ENCODE peak calls at places on chromosomes 3 and 15, in six cellular contexts. O is SK-N-SH, T is A549, F is GM12878, C is HepG2, S is K562. Q is an unnamed sample.

GRCh38 chr3:48232734-48233133 is 8.2 kb upstream of the ZNF589 start:
- DNase-seq in C (peak; percentile 76), F (peak; percentile 63), O (peak; percentile 81), S (peak; percentile 80), T (peak; percentile 62), Q (peak; percentile 72)

GRCh38 chr3:10964537-10965167 is 27.9 kb upstream of the SLC6A1 start:
- DNase-seq in S (peak; percentile 51), T (no peak), O (no peak), C (no peak), F (no peak), Q (peak; percentile 70)

GRCh38 chr15:89808160-89808870 is 6.3 kb downstream of the ANPEP start:
- DNase-seq in F (no peak), T (no peak), S (no peak), C (no peak), O (no peak), Q (no peak)

GRCh38 chr3:189712906-189713483 is 81.8 kb downstream of the TP63 start:
- DNase-seq in S (no peak), F (no peak), T (no peak), C (peak; percentile 7), O (no peak), Q (no peak)

GRCh38 chr15:42605281-42605744 is 29.9 kb downstream of the STARD9 start:
- DNase-seq in T (no peak), O (peak; percentile 16), F (peak; percentile 59), S (no peak), C (no peak), Q (no peak)

GRCh38 chr3:175404026-175404425 is 544.9 kb downstream of the NAALADL2 start:
- DNase-seq in O (no peak), S (no peak), F (no peak), T (no peak), C (no peak), Q (no peak)

GRCh38 chr3:157865449-157865862 is 240.8 kb downstream of the SHOX2 start:
- DNase-seq in O (no peak), C (peak; percentile 2), F (peak; percentile 1), S (peak; percentile 71), T (peak; percentile 10), Q (peak; percentile 29)

GRCh38 chr3:161449784-161450183 is 46.8 kb upstream of the OTOL1 start:
- DNase-seq in T (no peak), F (no peak), S (no peak), O (no peak), C (no peak), Q (no peak)

GRCh38 chr15:79887517-79887916 is 9.3 kb downstream of the MTHFS start:
- DNase-seq in T (no peak), S (no peak), O (no peak), C (no peak), F (no peak), Q (no peak)

GRCh38 chr15:48177875-48178611 is at the start of gene MYEF2:
- DNase-seq in C (peak; percentile 28), F (peak; percentile 7), S (peak; percentile 3), T (peak; percentile 44), O (peak; percentile 94), Q (peak; percentile 93)

GRCh38 chr15:89198196-89198595 is 23.2 kb downstream of the RLBP1 start:
- DNase-seq in O (no peak), S (no peak), F (no peak), C (no peak), T (no peak), Q (no peak)

GRCh38 chr3:20056727-20057611 is 16.7 kb downstream of the KAT2B start:
- DNase-seq in C (no peak), S (no peak), F (no peak), T (no peak), O (no peak), Q (no peak)

GRCh38 chr15:41487802-41488201 is 5.9 kb upstream of the ITPKA start:
- DNase-seq in T (no peak), F (no peak), C (no peak), O (no peak), S (no peak), Q (no peak)

GRCh38 chr15:75597667-75598341 is 18.7 kb upstream of the PTPN9 start:
- DNase-seq in S (peak; percentile 61), C (no peak), T (peak; percentile 38), O (no peak), F (no peak), Q (no peak)

GRCh38 chr3:155388417-155388816 is 94.9 kb upstream of the STRIT1 start:
- DNase-seq in T (no peak), O (no peak), C (no peak), F (no peak), S (no peak), Q (no peak)

GRCh38 chr3:13189639-13190375 is 116.6 kb upstream of the IQSEC1 start:
- DNase-seq in S (peak; percentile 26), T (no peak), C (peak; percentile 90), O (no peak), F (no peak), Q (no peak)

GRCh38 chr3:36579746-36580145 is 184.6 kb downstream of the DCLK3 start:
- DNase-seq in C (no peak), S (no peak), T (no peak), F (no peak), O (no peak), Q (no peak)

GRCh38 chr3:113150253-113150652 is 61.1 kb upstream of the BOC start:
- DNase-seq in O (no peak), T (no peak), S (no peak), C (no peak), F (no peak), Q (no peak)

GRCh38 chr3:156150434-156151066 is 30.2 kb downstream of the KCNAB1 start:
- DNase-seq in O (peak; percentile 40), C (peak; percentile 26), F (no peak), S (peak; percentile 52), T (peak; percentile 29), Q (no peak)

GRCh38 chr15:67405208-67406191 is 115.4 kb upstream of the C15orf61 start:
- DNase-seq in T (peak; percentile 13), F (no peak), C (no peak), O (no peak), S (peak; percentile 39), Q (no peak)

GRCh38 chr3:58536501-58537411 is at the start of gene ACOX2:
- DNase-seq in S (no peak), C (no peak), F (no peak), O (no peak), T (no peak), Q (no peak)

GRCh38 chr3:152287898-152288576 is 19.3 kb downstream of the MBNL1 start:
- DNase-seq in C (no peak), O (no peak), T (no peak), S (no peak), F (no peak), Q (no peak)

GRCh38 chr3:182925330-182925943 is 54.9 kb downstream of the DCUN1D1 start:
- DNase-seq in F (peak; percentile 92), C (no peak), S (no peak), O (no peak), T (no peak), Q (no peak)

GRCh38 chr3:184805351-184806038 is 6.5 kb upstream of the VPS8 start:
- DNase-seq in T (no peak), C (peak; percentile 72), F (no peak), O (peak; percentile 69), S (peak; percentile 50), Q (no peak)

GRCh38 chr3:172904817-172905479 is 154.4 kb downstream of the ECT2 start:
- DNase-seq in F (no peak), O (peak; percentile 19), S (no peak), T (no peak), C (no peak), Q (no peak)

GRCh38 chr3:9817437-9817836 is 7.4 kb downstream of the TTLL3 start:
- DNase-seq in T (no peak), O (no peak), C (no peak), S (no peak), F (no peak), Q (no peak)

GRCh38 chr15:90871716-90872480 is 3.5 kb downstream of the FURIN start:
- DNase-seq in C (no peak), T (no peak), O (peak; percentile 79), S (peak; percentile 62), F (no peak), Q (peak; percentile 77)

DNA sequence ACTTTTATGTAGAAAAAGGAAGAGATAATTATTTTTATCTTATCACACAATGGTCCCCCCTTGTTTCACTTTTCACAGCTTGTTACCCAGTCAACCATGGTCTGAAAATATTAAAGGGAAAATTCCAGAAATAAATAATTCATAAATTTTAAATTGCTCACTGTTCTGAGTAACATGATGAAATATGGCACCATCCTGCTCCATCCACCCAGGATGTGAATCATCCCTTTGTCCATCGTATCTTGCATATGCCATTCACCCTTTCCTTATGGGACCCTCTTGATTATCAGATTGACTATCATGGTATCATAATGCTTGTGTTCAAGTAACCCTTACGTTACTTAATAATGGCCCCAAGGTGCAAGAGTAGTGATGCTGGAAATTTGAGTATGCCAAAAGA is 43.7 kb downstream of the ANKRD28 start:
- DNase-seq in S (no peak), O (no peak), F (no peak), C (no peak), T (no peak), Q (no peak)
- TF ChIP-seq CHD2 in S (no peak), O (no peak), F (no peak), C (no peak), T (no peak), Q (no peak)

DNA sequence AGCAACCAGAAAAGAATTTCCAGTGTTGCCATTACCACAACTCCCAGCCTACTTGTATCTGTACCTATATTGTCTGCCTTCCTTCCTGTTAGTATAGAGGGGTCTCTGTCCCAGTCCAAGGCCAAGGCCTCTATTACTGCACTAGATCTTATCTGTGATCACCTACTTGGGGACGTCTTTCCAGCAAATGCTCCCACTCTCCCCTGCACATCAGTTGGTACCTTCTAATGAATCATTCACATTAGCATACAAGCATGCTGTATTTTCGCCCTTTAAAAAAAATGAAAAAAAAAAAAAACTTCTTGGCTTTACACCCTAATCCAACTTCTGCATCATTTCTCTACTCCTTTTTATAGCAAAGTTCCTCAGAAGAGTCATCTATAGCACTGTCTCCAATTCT is 4.8 kb upstream of the AVEN start:
- DNase-seq in T (no peak), O (no peak), C (no peak), F (no peak), S (no peak), Q (no peak)
- TF ChIP-seq CHD2 in T (no peak), O (no peak), C (no peak), F (no peak), S (no peak), Q (no peak)

GRCh38 chr15:100821327-100821726 is 58.3 kb upstream of the ALDH1A3 start:
- DNase-seq in C (no peak), S (no peak), O (no peak), F (no peak), T (no peak), Q (no peak)

GRCh38 chr15:100824211-100824610 is 55.4 kb upstream of the ALDH1A3 start:
- DNase-seq in O (no peak), S (no peak), F (no peak), C (no peak), T (no peak), Q (no peak)

DNA sequence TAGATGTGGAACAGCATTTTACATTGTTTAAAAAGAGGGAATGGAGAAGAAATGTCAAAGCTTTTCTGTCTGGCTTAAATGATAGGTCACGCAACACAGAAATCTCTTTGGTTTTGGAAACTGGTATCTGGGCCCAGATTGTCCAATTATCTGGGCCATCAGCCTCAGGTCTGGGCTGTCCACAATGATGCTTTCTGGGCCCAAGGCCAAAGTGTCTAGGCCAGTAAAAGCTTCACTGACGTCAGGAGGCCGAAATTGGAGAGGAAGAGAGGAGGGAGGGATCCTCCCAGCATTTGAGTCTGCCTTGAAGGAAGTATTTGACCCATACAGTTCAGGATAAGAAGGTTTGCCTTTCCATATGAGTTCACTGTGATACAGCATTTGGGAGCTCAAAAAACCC is 60.7 kb upstream of the ALDH1A3 start:
- DNase-seq in S (no peak), C (no peak), O (peak; percentile 65), T (no peak), F (no peak), Q (no peak)
- TF ChIP-seq CHD2 in S (no peak), C (no peak), O (no peak), T (no peak), F (no peak), Q (no peak)

GRCh38 chr15:31477301-31477700 is 150.7 kb downstream of the KLF13 start:
- DNase-seq in C (no peak), S (no peak), F (no peak), O (no peak), T (no peak), Q (no peak)
- TF ChIP-seq CHD2 in C (no peak), S (no peak), F (no peak), O (no peak), T (no peak), Q (no peak)

Q was measured in H1.